ENCODE peak calls at places on chromosomes 13 and 19, in ten cellular contexts. One of them, this sample, is unnamed.

GRCh38 chr13:33642374-33643065 is 175.4 kb upstream of the RFC3 start:
- DNase-seq in ovary: peak; percentile 58
- DNase-seq in OCI-LY7: no peak
- DNase-seq in psoas muscle: peak; percentile 75
- DNase-seq in fibroblast of lung: peak; percentile 37
- DNase-seq in astrocyte: no peak
- DNase-seq in brain microvascular endothelial cell: no peak
- DNase-seq in GM23338: no peak
- DNase-seq in cardiac muscle cell: peak; percentile 95
- DNase-seq in heart left ventricle: peak; percentile 60
- DNase-seq in this sample: peak; percentile 73

GRCh38 chr19:50357178-50358100 is 8.0 kb downstream of the NAPSA start:
- DNase-seq in ovary: peak; percentile 69
- DNase-seq in brain microvascular endothelial cell: peak; percentile 69
- DNase-seq in GM23338: peak; percentile 91
- DNase-seq in psoas muscle: peak; percentile 84
- DNase-seq in fibroblast of lung: peak; percentile 47
- DNase-seq in cardiac muscle cell: peak; percentile 69
- DNase-seq in heart left ventricle: peak; percentile 65
- DNase-seq in OCI-LY7: peak; percentile 73
- DNase-seq in astrocyte: peak; percentile 26
- DNase-seq in this sample: no peak

GRCh38 chr13:21060063-21060826 is 1.1 kb downstream of the LATS2 start:
- DNase-seq in GM23338: peak; percentile 67
- DNase-seq in OCI-LY7: no peak
- DNase-seq in psoas muscle: peak; percentile 85
- DNase-seq in fibroblast of lung: peak; percentile 57
- DNase-seq in astrocyte: peak; percentile 38
- DNase-seq in heart left ventricle: peak; percentile 44
- DNase-seq in ovary: peak; percentile 56
- DNase-seq in brain microvascular endothelial cell: no peak
- DNase-seq in cardiac muscle cell: peak; percentile 63
- DNase-seq in this sample: no peak

GRCh38 chr19:46068345-46069258 is 27.8 kb upstream of the IGFL4 start:
- DNase-seq in brain microvascular endothelial cell: peak; percentile 78
- DNase-seq in fibroblast of lung: peak; percentile 95
- DNase-seq in astrocyte: peak; percentile 94
- DNase-seq in cardiac muscle cell: peak; percentile 92
- DNase-seq in ovary: no peak
- DNase-seq in GM23338: no peak
- DNase-seq in heart left ventricle: no peak
- DNase-seq in psoas muscle: no peak
- DNase-seq in OCI-LY7: no peak
- DNase-seq in this sample: no peak

GRCh38 chr19:42242071-42242511 is 311 bp downstream of the GSK3A start:
- DNase-seq in astrocyte: no peak
- DNase-seq in ovary: no peak
- DNase-seq in brain microvascular endothelial cell: no peak
- DNase-seq in OCI-LY7: peak; percentile 43
- DNase-seq in psoas muscle: no peak
- DNase-seq in fibroblast of lung: no peak
- DNase-seq in cardiac muscle cell: peak; percentile 20
- DNase-seq in GM23338: no peak
- DNase-seq in heart left ventricle: no peak
- DNase-seq in this sample: no peak

GRCh38 chr13:113838711-113839201 is 25.1 kb downstream of the GAS6 start:
- DNase-seq in fibroblast of lung: no peak
- DNase-seq in GM23338: no peak
- DNase-seq in psoas muscle: peak; percentile 58
- DNase-seq in heart left ventricle: no peak
- DNase-seq in ovary: no peak
- DNase-seq in brain microvascular endothelial cell: no peak
- DNase-seq in cardiac muscle cell: no peak
- DNase-seq in astrocyte: no peak
- DNase-seq in OCI-LY7: no peak
- DNase-seq in this sample: no peak

GRCh38 chr13:75486654-75487053 is 4.7 kb upstream of the TBC1D4 start:
- DNase-seq in cardiac muscle cell: no peak
- DNase-seq in heart left ventricle: no peak
- DNase-seq in psoas muscle: no peak
- DNase-seq in fibroblast of lung: peak; percentile 57
- DNase-seq in ovary: no peak
- DNase-seq in GM23338: no peak
- DNase-seq in astrocyte: peak; percentile 45
- DNase-seq in OCI-LY7: no peak
- DNase-seq in brain microvascular endothelial cell: no peak
- DNase-seq in this sample: no peak

GRCh38 chr13:106063591-106064308 is 471.7 kb downstream of the EFNB2 start:
- DNase-seq in brain microvascular endothelial cell: peak; percentile 91
- DNase-seq in fibroblast of lung: peak; percentile 93
- DNase-seq in astrocyte: peak; percentile 91
- DNase-seq in psoas muscle: no peak
- DNase-seq in OCI-LY7: no peak
- DNase-seq in cardiac muscle cell: peak; percentile 43
- DNase-seq in ovary: no peak
- DNase-seq in GM23338: no peak
- DNase-seq in heart left ventricle: no peak
- DNase-seq in this sample: no peak

GRCh38 chr13:60435762-60436374 is 38.8 kb downstream of the TDRD3 start:
- DNase-seq in OCI-LY7: no peak
- DNase-seq in heart left ventricle: no peak
- DNase-seq in fibroblast of lung: no peak
- DNase-seq in psoas muscle: no peak
- DNase-seq in ovary: no peak
- DNase-seq in GM23338: no peak
- DNase-seq in brain microvascular endothelial cell: no peak
- DNase-seq in astrocyte: no peak
- DNase-seq in cardiac muscle cell: no peak
- DNase-seq in this sample: no peak

GRCh38 chr13:60433505-60433904 is 36.5 kb downstream of the TDRD3 start:
- DNase-seq in cardiac muscle cell: no peak
- DNase-seq in psoas muscle: no peak
- DNase-seq in brain microvascular endothelial cell: no peak
- DNase-seq in ovary: no peak
- DNase-seq in fibroblast of lung: no peak
- DNase-seq in GM23338: no peak
- DNase-seq in heart left ventricle: no peak
- DNase-seq in astrocyte: no peak
- DNase-seq in OCI-LY7: no peak
- DNase-seq in this sample: no peak

GRCh38 chr13:60427285-60427684 is 30.3 kb downstream of the TDRD3 start:
- DNase-seq in OCI-LY7: no peak
- DNase-seq in ovary: no peak
- DNase-seq in GM23338: no peak
- DNase-seq in fibroblast of lung: no peak
- DNase-seq in astrocyte: no peak
- DNase-seq in heart left ventricle: no peak
- DNase-seq in brain microvascular endothelial cell: no peak
- DNase-seq in cardiac muscle cell: no peak
- DNase-seq in psoas muscle: no peak
- DNase-seq in this sample: no peak

GRCh38 chr13:60426075-60426474 is 29.1 kb downstream of the TDRD3 start:
- DNase-seq in brain microvascular endothelial cell: no peak
- DNase-seq in astrocyte: no peak
- DNase-seq in GM23338: no peak
- DNase-seq in fibroblast of lung: no peak
- DNase-seq in psoas muscle: no peak
- DNase-seq in cardiac muscle cell: no peak
- DNase-seq in heart left ventricle: no peak
- DNase-seq in OCI-LY7: no peak
- DNase-seq in ovary: no peak
- DNase-seq in this sample: no peak

DNA sequence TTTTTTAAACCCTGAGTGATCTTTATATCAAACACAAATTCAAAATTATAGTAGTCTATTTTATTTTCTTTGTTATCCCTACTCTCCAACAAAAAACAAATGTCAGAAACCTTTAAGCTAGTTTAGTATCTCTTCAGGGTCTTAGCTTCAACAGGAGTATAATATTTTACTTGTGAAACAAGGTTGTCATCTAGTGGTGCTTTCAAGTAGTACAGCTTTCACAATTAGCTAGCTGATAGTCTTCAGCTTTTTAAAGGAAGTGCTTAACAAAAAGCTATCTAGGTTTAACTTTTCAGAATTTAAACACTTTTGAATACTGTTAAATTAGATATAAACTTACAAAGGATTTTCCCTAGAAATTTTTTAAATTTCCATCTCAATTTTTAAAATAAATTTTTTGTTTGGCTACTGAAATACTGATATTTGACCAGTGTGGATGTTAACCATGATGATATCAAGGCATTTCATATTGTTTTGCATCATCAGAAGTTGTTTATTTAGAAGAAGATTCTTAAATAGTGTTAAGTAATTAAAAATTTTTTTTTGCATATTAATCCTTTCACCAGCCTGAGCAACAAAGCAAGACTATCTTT is 34.2 kb downstream of the TDRD3 start:
- DNase-seq in GM23338: peak; percentile 82
- DNase-seq in ovary: no peak
- DNase-seq in OCI-LY7: peak; percentile 63
- DNase-seq in brain microvascular endothelial cell: peak; percentile 26
- DNase-seq in cardiac muscle cell: peak; percentile 78
- DNase-seq in astrocyte: peak; percentile 50
- DNase-seq in heart left ventricle: no peak
- DNase-seq in psoas muscle: no peak
- DNase-seq in fibroblast of lung: peak; percentile 58
- DNase-seq in this sample: no peak
- H3K27ac ChIP-seq in GM23338: no peak overlapping the region
- H3K27ac ChIP-seq in ovary: no peak overlapping the region
- H3K27ac ChIP-seq in OCI-LY7: no peak overlapping the region
- H3K27ac ChIP-seq in brain microvascular endothelial cell: no peak overlapping the region
- H3K27ac ChIP-seq in cardiac muscle cell: no peak overlapping the region
- H3K27ac ChIP-seq in astrocyte: no peak overlapping the region
- H3K27ac ChIP-seq in heart left ventricle: no peak overlapping the region
- H3K27ac ChIP-seq in psoas muscle: no peak overlapping the region
- H3K27ac ChIP-seq in fibroblast of lung: no peak overlapping the region
- H3K27ac ChIP-seq in this sample: no peak overlapping the region

DNA sequence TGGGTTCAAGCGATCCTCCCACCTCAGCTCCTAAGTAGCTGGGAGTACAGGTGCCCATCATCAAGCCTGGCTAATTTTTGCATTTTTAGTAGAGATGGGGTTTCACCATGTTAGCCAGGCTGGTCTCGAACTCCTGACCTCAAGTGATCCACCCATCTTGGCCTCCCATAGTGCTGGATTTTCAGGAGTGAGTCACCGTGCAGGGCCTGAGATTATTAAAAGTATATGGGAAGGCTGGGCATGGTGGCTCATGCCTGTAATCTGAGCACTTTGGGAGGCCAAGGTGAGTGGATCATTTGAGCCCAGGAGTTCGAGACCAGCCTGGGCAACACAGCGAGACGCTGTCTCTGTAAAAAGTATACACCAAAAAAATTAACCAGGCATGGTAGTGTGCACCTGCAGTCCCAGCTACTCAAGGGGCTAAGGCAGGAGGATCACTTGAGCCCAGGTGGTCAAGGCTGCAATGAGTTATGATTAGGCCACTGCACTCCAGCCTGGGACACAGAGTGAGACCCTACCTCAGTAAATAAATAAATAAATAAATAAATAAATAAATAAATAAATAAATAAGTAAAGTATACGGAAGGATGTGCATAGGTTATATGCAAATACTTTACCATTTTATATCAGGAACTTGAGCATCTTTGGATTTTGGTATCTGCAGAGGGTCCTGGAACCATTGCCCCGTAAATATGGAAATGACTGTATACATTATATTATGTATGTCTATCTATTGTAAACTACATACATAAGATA is 854 bp downstream of the IL12RB1 start:
- DNase-seq in fibroblast of lung: no peak
- DNase-seq in psoas muscle: no peak
- DNase-seq in astrocyte: no peak
- DNase-seq in brain microvascular endothelial cell: no peak
- DNase-seq in OCI-LY7: no peak
- DNase-seq in heart left ventricle: no peak
- DNase-seq in GM23338: no peak
- DNase-seq in cardiac muscle cell: no peak
- DNase-seq in ovary: no peak
- DNase-seq in this sample: no peak
- H3K4me3 ChIP-seq in fibroblast of lung: no peak overlapping the region
- H3K4me3 ChIP-seq in psoas muscle: no peak overlapping the region
- H3K4me3 ChIP-seq in astrocyte: no peak overlapping the region
- H3K4me3 ChIP-seq in brain microvascular endothelial cell: no peak overlapping the region
- H3K4me3 ChIP-seq in OCI-LY7: peak overlapping the region; percentile 60
- H3K4me3 ChIP-seq in heart left ventricle: no peak overlapping the region
- H3K4me3 ChIP-seq in GM23338: no peak overlapping the region
- H3K4me3 ChIP-seq in cardiac muscle cell: no peak overlapping the region
- H3K4me3 ChIP-seq in ovary: no peak overlapping the region
- H3K4me3 ChIP-seq in this sample: no peak overlapping the region

GRCh38 chr13:102195566-102196462 is 206.0 kb downstream of the FGF14 start:
- DNase-seq in astrocyte: peak; percentile 70
- DNase-seq in psoas muscle: no peak
- DNase-seq in brain microvascular endothelial cell: no peak
- DNase-seq in heart left ventricle: no peak
- DNase-seq in ovary: no peak
- DNase-seq in OCI-LY7: no peak
- DNase-seq in cardiac muscle cell: no peak
- DNase-seq in fibroblast of lung: peak; percentile 80
- DNase-seq in GM23338: no peak
- DNase-seq in this sample: no peak

GRCh38 chr13:102191951-102192461 is 209.8 kb downstream of the FGF14 start:
- DNase-seq in astrocyte: peak; percentile 91
- DNase-seq in cardiac muscle cell: peak; percentile 10
- DNase-seq in OCI-LY7: no peak
- DNase-seq in psoas muscle: no peak
- DNase-seq in ovary: no peak
- DNase-seq in GM23338: no peak
- DNase-seq in brain microvascular endothelial cell: peak; percentile 22
- DNase-seq in heart left ventricle: no peak
- DNase-seq in fibroblast of lung: peak; percentile 91
- DNase-seq in this sample: no peak

GRCh38 chr13:102198418-102199322 is 203.2 kb downstream of the FGF14 start:
- DNase-seq in ovary: no peak
- DNase-seq in heart left ventricle: no peak
- DNase-seq in fibroblast of lung: peak; percentile 50
- DNase-seq in astrocyte: peak; percentile 44
- DNase-seq in psoas muscle: no peak
- DNase-seq in OCI-LY7: no peak
- DNase-seq in cardiac muscle cell: peak; percentile 23
- DNase-seq in brain microvascular endothelial cell: no peak
- DNase-seq in GM23338: no peak
- DNase-seq in this sample: no peak

GRCh38 chr13:102197193-102197592 is 204.7 kb downstream of the FGF14 start:
- DNase-seq in fibroblast of lung: peak; percentile 29
- DNase-seq in ovary: no peak
- DNase-seq in cardiac muscle cell: no peak
- DNase-seq in OCI-LY7: no peak
- DNase-seq in heart left ventricle: no peak
- DNase-seq in brain microvascular endothelial cell: no peak
- DNase-seq in astrocyte: peak; percentile 19
- DNase-seq in psoas muscle: no peak
- DNase-seq in GM23338: peak; percentile 72
- DNase-seq in this sample: no peak
- TF ChIP-seq CTCF in fibroblast of lung: peak; percentile 55
- TF ChIP-seq CTCF in ovary: no peak
- TF ChIP-seq CTCF in cardiac muscle cell: peak; percentile 10
- TF ChIP-seq CTCF in OCI-LY7: peak; percentile 20
- TF ChIP-seq CTCF in heart left ventricle: peak; percentile 34
- TF ChIP-seq CTCF in brain microvascular endothelial cell: peak; percentile 54
- TF ChIP-seq CTCF in astrocyte: no peak
- TF ChIP-seq CTCF in psoas muscle: no peak
- TF ChIP-seq CTCF in GM23338: peak; percentile 78
- TF ChIP-seq CTCF in this sample: no peak

DNA sequence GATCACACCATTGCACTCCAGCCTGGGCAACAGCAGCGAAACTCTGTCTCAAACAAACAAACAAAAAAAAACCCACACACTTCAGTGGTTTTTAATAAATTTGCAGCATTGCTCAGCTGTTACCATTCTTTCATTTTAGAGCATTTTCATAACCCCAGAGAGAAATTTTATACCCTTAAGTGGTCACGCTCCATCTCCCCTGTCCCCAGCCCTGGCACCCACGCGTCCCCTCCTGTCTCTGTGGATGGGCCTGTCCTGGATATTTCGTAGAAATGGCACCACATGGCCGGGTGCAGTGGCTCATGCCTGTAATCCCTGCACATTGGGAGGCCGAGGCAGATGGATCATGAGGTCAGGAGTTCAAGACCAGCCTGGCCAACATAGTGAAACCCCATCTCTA is 7.8 kb downstream of the THOP1 start:
- DNase-seq in GM23338: no peak
- DNase-seq in psoas muscle: no peak
- DNase-seq in OCI-LY7: no peak
- DNase-seq in astrocyte: no peak
- DNase-seq in fibroblast of lung: no peak
- DNase-seq in cardiac muscle cell: no peak
- DNase-seq in heart left ventricle: no peak
- DNase-seq in ovary: no peak
- DNase-seq in brain microvascular endothelial cell: no peak
- DNase-seq in this sample: no peak
- H3K27ac ChIP-seq in GM23338: no peak overlapping the region
- H3K27ac ChIP-seq in psoas muscle: no peak overlapping the region
- H3K27ac ChIP-seq in OCI-LY7: no peak overlapping the region
- H3K27ac ChIP-seq in astrocyte: no peak overlapping the region
- H3K27ac ChIP-seq in fibroblast of lung: no peak overlapping the region
- H3K27ac ChIP-seq in cardiac muscle cell: no peak overlapping the region
- H3K27ac ChIP-seq in heart left ventricle: no peak overlapping the region
- H3K27ac ChIP-seq in ovary: no peak overlapping the region
- H3K27ac ChIP-seq in brain microvascular endothelial cell: no peak overlapping the region
- H3K27ac ChIP-seq in this sample: no peak overlapping the region